ENCODE peak calls at places on chromosomes 1 and 21, in six cellular contexts. Q is tibial artery; P is HCT116; X is psoas muscle; D is naive thymus-derived CD4-positive, alpha-beta T cell; C is CD4-positive, CD25-positive, alpha-beta regulatory T cell. I is an unnamed sample.

GRCh38 chr1:150820710-150821521 is 12.9 kb upstream of the CTSK start:
- DNase-seq in X (no peak), C (no peak), Q (no peak), D (no peak), P (no peak), I (no peak)

GRCh38 chr1:109788695-109789521 is 25.2 kb upstream of the EPS8L3 start:
- DNase-seq in X (no peak), C (no peak), Q (peak; percentile 51), P (peak; percentile 21), D (no peak), I (no peak)

GRCh38 chr1:56434025-56434424 is 145.3 kb downstream of the PLPP3 start:
- DNase-seq in P (no peak), X (no peak), D (no peak), C (no peak), Q (no peak), I (no peak)

GRCh38 chr1:60670313-60670712 is 412.0 kb upstream of the NFIA start:
- DNase-seq in D (no peak), C (no peak), Q (no peak), P (no peak), X (no peak), I (no peak)

GRCh38 chr1:200749090-200749489 is 10.4 kb downstream of the CAMSAP2 start:
- DNase-seq in D (no peak), P (no peak), C (no peak), X (no peak), Q (no peak), I (no peak)

GRCh38 chr1:14095001-14095400 is 395.0 kb downstream of the PRDM2 start:
- DNase-seq in P (peak; percentile 6), C (no peak), Q (no peak), X (no peak), D (no peak), I (no peak)

GRCh38 chr1:181062800-181063428 is 25.6 kb upstream of the IER5 start:
- DNase-seq in X (peak; percentile 39), D (peak; percentile 19), Q (no peak), P (no peak), C (peak; percentile 10), I (no peak)

GRCh38 chr1:201260648-201261311 is 22.5 kb upstream of the PKP1 start:
- DNase-seq in C (no peak), Q (no peak), P (no peak), X (no peak), D (no peak), I (no peak)

GRCh38 chr1:36484099-36484498 is 1.4 kb upstream of the CSF3R start:
- DNase-seq in D (no peak), C (no peak), X (no peak), Q (no peak), P (no peak), I (no peak)

GRCh38 chr1:22972063-22972405 is 632 bp downstream of the LACTBL1 start:
- DNase-seq in P (no peak), X (no peak), C (no peak), Q (no peak), D (no peak), I (no peak)

GRCh38 chr21:36694041-36694515 is 4.8 kb upstream of the SIM2 start:
- DNase-seq in P (no peak), Q (no peak), D (no peak), C (no peak), X (no peak), I (no peak)

GRCh38 chr1:209853677-209854076 is 25.9 kb downstream of the UTP25 start:
- DNase-seq in Q (no peak), P (no peak), X (no peak), C (no peak), D (no peak), I (no peak)

GRCh38 chr21:45988366-45989347 is 7.1 kb downstream of the COL6A1 start:
- DNase-seq in C (no peak), D (no peak), Q (no peak), X (no peak), P (no peak), I (peak; percentile 0)

GRCh38 chr1:228555074-228555989 is 68.2 kb downstream of the RNF187 start:
- DNase-seq in C (peak; percentile 10), D (peak; percentile 24), P (no peak), Q (peak; percentile 38), X (no peak), I (no peak)

GRCh38 chr1:111958911-111959310 is 30.6 kb downstream of the KCND3 start:
- DNase-seq in D (no peak), X (no peak), P (no peak), Q (no peak), C (no peak), I (no peak)

GRCh38 chr1:180150982-180151381 is 3.7 kb upstream of the QSOX1 start:
- DNase-seq in Q (no peak), D (no peak), C (no peak), P (no peak), X (no peak), I (no peak)

GRCh38 chr1:11653616-11654570 is at the start of gene FBXO2:
- DNase-seq in X (peak; percentile 42), C (peak; percentile 16), P (peak; percentile 26), Q (no peak), D (no peak), I (no peak)

GRCh38 chr1:159510223-159510530 is 25.6 kb downstream of the OR10J5 start:
- DNase-seq in X (no peak), Q (no peak), P (no peak), D (no peak), C (no peak), I (no peak)

GRCh38 chr1:224182057-224182865 is 779 bp upstream of the DEGS1 start:
- DNase-seq in X (no peak), Q (no peak), D (peak; percentile 87), C (peak; percentile 86), P (no peak), I (no peak)

GRCh38 chr1:30526652-30527345 is 196.6 kb downstream of the MATN1 start:
- DNase-seq in X (no peak), D (no peak), C (no peak), Q (peak; percentile 57), P (no peak), I (no peak)

GRCh38 chr1:55048453-55049270 is 9.3 kb downstream of the PCSK9 start:
- DNase-seq in D (no peak), C (no peak), P (no peak), Q (peak; percentile 51), X (no peak), I (no peak)

GRCh38 chr1:214281902-214282695 is 1.1 kb downstream of the SMYD2 start:
- DNase-seq in P (peak; percentile 34), C (no peak), D (no peak), X (peak; percentile 52), Q (no peak), I (no peak)

GRCh38 chr1:39996396-39997004 is 41.6 kb downstream of the MFSD2A start:
- DNase-seq in P (no peak), C (no peak), D (no peak), X (no peak), Q (no peak), I (no peak)

GRCh38 chr21:14554948-14555347 is 8.8 kb upstream of the SAMSN1 start:
- DNase-seq in D (no peak), P (no peak), X (no peak), C (no peak), Q (no peak), I (no peak)

GRCh38 chr1:83746234-83746633 is 252.7 kb downstream of the TTLL7 start:
- DNase-seq in D (no peak), X (no peak), Q (no peak), C (no peak), P (no peak), I (no peak)

GRCh38 chr1:109611951-109612310 is 7.5 kb downstream of the GNAT2 start:
- DNase-seq in Q (no peak), P (no peak), D (no peak), X (no peak), C (no peak), I (no peak)

GRCh38 chr1:55140546-55140983 is 74.6 kb downstream of the USP24 start:
- DNase-seq in D (peak; percentile 73), P (peak; percentile 54), C (peak; percentile 68), X (peak; percentile 33), Q (peak; percentile 76), I (peak; percentile 70)

GRCh38 chr1:111503585-111504060 is at the start of the genes ADORA3 and TMIGD3:
- DNase-seq in Q (no peak), P (no peak), C (no peak), D (no peak), X (no peak), I (no peak)

GRCh38 chr1:233599542-233600073 is 14.3 kb upstream of the KCNK1 start:
- DNase-seq in C (no peak), D (no peak), X (no peak), Q (no peak), P (no peak), I (no peak)

GRCh38 chr1:62429581-62429980 is 7.3 kb upstream of the USP1 start:
- DNase-seq in D (no peak), C (no peak), Q (no peak), X (no peak), P (no peak), I (no peak)

GRCh38 chr21:42062543-42063022 is 8.5 kb upstream of the UMODL1 start:
- DNase-seq in Q (no peak), X (no peak), D (peak; percentile 99), C (peak; percentile 98), P (no peak), I (no peak)

GRCh38 chr1:79692519-79692918 is 686.0 kb upstream of the ADGRL4 start:
- DNase-seq in C (no peak), Q (no peak), P (no peak), D (no peak), X (no peak), I (no peak)

DNA sequence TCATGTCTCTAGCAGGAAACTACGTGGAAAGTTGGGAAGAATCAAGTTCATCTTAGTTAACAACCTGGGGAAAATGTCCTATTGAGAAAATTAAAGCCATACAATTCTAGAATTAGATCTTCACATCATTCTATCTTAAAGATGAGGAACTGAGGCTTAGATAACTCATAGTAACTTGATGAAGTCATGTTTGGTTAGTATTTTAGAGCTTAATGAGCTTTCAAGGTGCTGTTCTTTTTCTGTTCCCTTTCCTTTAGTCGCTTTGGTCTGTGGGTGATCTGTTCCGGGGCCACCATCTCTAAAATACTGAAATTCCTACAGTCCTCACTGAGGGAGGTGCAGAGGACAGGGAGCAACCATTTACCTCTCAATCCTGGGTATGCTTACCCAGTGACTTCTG is 4.3 kb upstream of the GLUL start:
- DNase-seq in C (no peak), X (no peak), D (no peak), P (no peak), Q (no peak), I (no peak)
- H3K4me3 ChIP-seq in C (no peak overlapping the region), X (no peak overlapping the region), D (no peak overlapping the region), P (no peak overlapping the region), Q (no peak overlapping the region), I (no peak overlapping the region)

GRCh38 chr1:50110656-50111055 is 1.9 kb downstream of the ELAVL4 start:
- DNase-seq in Q (no peak), X (no peak), C (no peak), D (no peak), P (no peak), I (no peak)
- H3K4me3 ChIP-seq in Q (no peak overlapping the region), X (no peak overlapping the region), C (no peak overlapping the region), D (no peak overlapping the region), P (no peak overlapping the region), I (peak overlapping the region; percentile 39)

GRCh38 chr1:153866045-153866850 is 56.5 kb downstream of the GATAD2B start:
- DNase-seq in Q (no peak), C (no peak), D (no peak), P (no peak), X (no peak), I (no peak)
- H3K4me3 ChIP-seq in Q (no peak overlapping the region), C (peak overlapping the region; percentile 1), D (no peak overlapping the region), P (no peak overlapping the region), X (no peak overlapping the region), I (no peak overlapping the region)

GRCh38 chr1:197928849-197929336 is 11.7 kb downstream of the LHX9 start:
- DNase-seq in Q (no peak), X (no peak), C (no peak), P (no peak), D (peak; percentile 3), I (no peak)
- H3K4me3 ChIP-seq in Q (no peak overlapping the region), X (no peak overlapping the region), C (no peak overlapping the region), P (no peak overlapping the region), D (no peak overlapping the region), I (no peak overlapping the region)

GRCh38 chr1:207025144-207025880 is 7.2 kb downstream of the C1orf116 start:
- DNase-seq in P (no peak), C (no peak), X (no peak), Q (no peak), D (no peak), I (no peak)
- H3K4me3 ChIP-seq in P (no peak overlapping the region), C (no peak overlapping the region), X (no peak overlapping the region), Q (no peak overlapping the region), D (no peak overlapping the region), I (no peak overlapping the region)